ENCODE peak calls at places on chromosomes 6 and 20, in five cellular contexts. One of them, this sample, is unnamed.

GRCh38 chr6:109892451-109893435 is 85.4 kb upstream of the GPR6 start:
- DNase-seq in left ventricle myocardium inferior: no peak
- DNase-seq in astrocyte of the spinal cord: no peak
- DNase-seq in HFF-Myc: no peak
- DNase-seq in neuronal stem cell: no peak
- DNase-seq in this sample: peak

GRCh38 chr20:60569116-60569515 is 610.9 kb downstream of the CDH26 start:
- DNase-seq in left ventricle myocardium inferior: no peak
- DNase-seq in astrocyte of the spinal cord: no peak
- DNase-seq in HFF-Myc: no peak
- DNase-seq in neuronal stem cell: no peak
- DNase-seq in this sample: no peak

GRCh38 chr6:39422273-39422672 is 99.8 kb upstream of the KCNK16 start:
- DNase-seq in left ventricle myocardium inferior: peak
- DNase-seq in astrocyte of the spinal cord: no peak
- DNase-seq in HFF-Myc: no peak
- DNase-seq in neuronal stem cell: no peak
- DNase-seq in this sample: no peak

GRCh38 chr6:35038076-35038475 is 103.1 kb downstream of the TCP11 start:
- DNase-seq in left ventricle myocardium inferior: no peak
- DNase-seq in astrocyte of the spinal cord: no peak
- DNase-seq in HFF-Myc: no peak
- DNase-seq in neuronal stem cell: no peak
- DNase-seq in this sample: no peak

GRCh38 chr20:9912858-9913434 is 74.1 kb upstream of the PAK5 start:
- DNase-seq in left ventricle myocardium inferior: no peak
- DNase-seq in astrocyte of the spinal cord: peak
- DNase-seq in HFF-Myc: peak
- DNase-seq in neuronal stem cell: peak
- DNase-seq in this sample: peak

GRCh38 chr6:112310439-112311154 is 36.5 kb upstream of the RFPL4B start:
- DNase-seq in left ventricle myocardium inferior: peak
- DNase-seq in astrocyte of the spinal cord: no peak
- DNase-seq in HFF-Myc: no peak
- DNase-seq in neuronal stem cell: no peak
- DNase-seq in this sample: no peak

GRCh38 chr6:40695750-40696415 is 108.7 kb upstream of the LRFN2 start:
- DNase-seq in left ventricle myocardium inferior: no peak
- DNase-seq in astrocyte of the spinal cord: no peak
- DNase-seq in HFF-Myc: no peak
- DNase-seq in neuronal stem cell: no peak
- DNase-seq in this sample: no peak

GRCh38 chr6:150195996-150196417 is 53.2 kb downstream of the PPP1R14C start:
- DNase-seq in left ventricle myocardium inferior: no peak
- DNase-seq in astrocyte of the spinal cord: no peak
- DNase-seq in HFF-Myc: no peak
- DNase-seq in neuronal stem cell: no peak
- DNase-seq in this sample: no peak

GRCh38 chr6:45892196-45892595 is 123.5 kb downstream of the CLIC5 start:
- DNase-seq in left ventricle myocardium inferior: no peak
- DNase-seq in astrocyte of the spinal cord: no peak
- DNase-seq in HFF-Myc: no peak
- DNase-seq in neuronal stem cell: no peak
- DNase-seq in this sample: no peak
- H3K4me3 ChIP-seq in left ventricle myocardium inferior: no peak
- H3K4me3 ChIP-seq in astrocyte of the spinal cord: no peak
- H3K4me3 ChIP-seq in HFF-Myc: no peak
- H3K4me3 ChIP-seq in neuronal stem cell: no peak
- H3K4me3 ChIP-seq in this sample: no peak

DNA sequence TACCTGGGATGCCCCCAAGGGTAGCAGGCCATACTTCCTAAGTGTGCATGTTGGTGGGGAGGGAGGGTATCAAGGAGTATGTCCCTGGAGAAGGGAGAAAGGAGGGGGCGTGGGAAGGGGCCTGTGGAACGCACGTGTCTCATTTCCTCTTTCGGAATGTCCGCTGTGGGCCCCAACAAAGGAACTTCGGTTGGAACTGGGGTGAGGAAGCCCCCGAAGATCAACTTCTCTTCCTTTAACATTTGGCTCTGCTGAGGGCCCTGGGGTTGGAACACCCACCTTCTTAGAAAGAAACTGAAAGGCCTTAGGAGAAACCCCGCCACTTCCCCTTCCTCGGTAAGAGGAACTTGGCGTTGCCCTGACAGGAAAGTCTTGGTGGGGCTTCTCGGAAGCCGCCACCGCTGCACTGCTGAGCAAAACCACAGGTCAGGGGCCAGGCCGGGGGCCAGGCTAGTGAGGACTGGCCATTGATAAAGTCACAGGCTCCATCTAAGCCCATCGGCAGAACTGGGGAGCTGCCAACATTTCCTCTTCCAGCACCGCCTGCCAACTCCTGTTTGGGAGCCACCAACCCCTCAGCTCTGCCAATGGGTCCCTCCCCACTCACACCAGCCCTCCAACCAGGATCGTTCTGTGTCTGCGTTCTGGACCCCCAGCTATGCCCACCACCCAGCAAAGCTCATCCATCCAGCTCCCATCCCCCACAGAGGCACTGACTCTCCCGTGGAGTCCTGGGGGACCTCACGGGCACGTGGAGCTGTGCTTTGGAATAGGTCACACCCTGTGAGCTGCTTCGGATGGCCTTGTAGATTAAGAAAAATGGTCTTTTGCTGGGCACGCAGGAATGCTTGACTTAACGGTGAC is 44.8 kb downstream of the FGD2 start:
- DNase-seq in left ventricle myocardium inferior: peak
- DNase-seq in astrocyte of the spinal cord: no peak
- DNase-seq in HFF-Myc: no peak
- DNase-seq in neuronal stem cell: no peak
- DNase-seq in this sample: peak
- H3K4me3 ChIP-seq in left ventricle myocardium inferior: peak
- H3K4me3 ChIP-seq in astrocyte of the spinal cord: no peak
- H3K4me3 ChIP-seq in HFF-Myc: no peak
- H3K4me3 ChIP-seq in neuronal stem cell: no peak
- H3K4me3 ChIP-seq in this sample: no peak

DNA sequence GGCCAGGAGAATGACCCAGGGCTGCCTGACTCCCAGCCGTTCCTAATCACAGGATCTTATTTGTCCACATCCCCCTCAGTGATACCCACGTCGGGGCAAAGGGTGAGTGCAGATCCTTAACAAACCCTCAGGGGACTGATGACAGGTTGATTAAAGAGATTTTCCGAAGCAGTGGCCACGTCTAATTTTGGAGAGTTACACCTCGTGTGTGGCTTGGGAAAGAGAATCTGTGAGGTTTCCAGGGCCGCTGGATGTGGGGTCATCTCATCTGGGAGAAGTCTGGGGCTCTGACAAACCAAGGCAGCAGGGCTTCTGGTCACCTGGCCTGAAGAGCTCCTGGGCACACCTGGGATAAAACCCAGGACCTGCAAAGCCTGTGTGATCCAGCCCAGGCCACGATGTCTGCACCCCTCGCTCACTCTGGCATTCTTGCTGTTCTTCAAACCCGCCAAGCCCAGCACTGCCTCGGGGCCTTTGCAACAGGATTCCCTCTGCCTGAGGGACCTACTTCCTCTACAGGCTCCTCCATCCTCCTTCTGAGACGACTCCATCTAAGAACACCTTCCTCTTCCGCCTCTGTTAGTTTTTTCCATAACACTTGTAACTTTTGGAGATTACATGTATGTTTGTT is 4.7 kb downstream of the JPH2 start:
- DNase-seq in left ventricle myocardium inferior: no peak
- DNase-seq in astrocyte of the spinal cord: no peak
- DNase-seq in HFF-Myc: no peak
- DNase-seq in neuronal stem cell: no peak
- DNase-seq in this sample: no peak
- H3K4me3 ChIP-seq in left ventricle myocardium inferior: peak
- H3K4me3 ChIP-seq in astrocyte of the spinal cord: no peak
- H3K4me3 ChIP-seq in HFF-Myc: no peak
- H3K4me3 ChIP-seq in neuronal stem cell: no peak
- H3K4me3 ChIP-seq in this sample: no peak

GRCh38 chr6:47306887-47307286 is 2.8 kb downstream of the TNFRSF21 start:
- DNase-seq in left ventricle myocardium inferior: no peak
- DNase-seq in astrocyte of the spinal cord: no peak
- DNase-seq in HFF-Myc: no peak
- DNase-seq in neuronal stem cell: no peak
- DNase-seq in this sample: no peak
- H3K4me3 ChIP-seq in left ventricle myocardium inferior: peak
- H3K4me3 ChIP-seq in astrocyte of the spinal cord: no peak
- H3K4me3 ChIP-seq in HFF-Myc: peak
- H3K4me3 ChIP-seq in neuronal stem cell: no peak
- H3K4me3 ChIP-seq in this sample: no peak

DNA sequence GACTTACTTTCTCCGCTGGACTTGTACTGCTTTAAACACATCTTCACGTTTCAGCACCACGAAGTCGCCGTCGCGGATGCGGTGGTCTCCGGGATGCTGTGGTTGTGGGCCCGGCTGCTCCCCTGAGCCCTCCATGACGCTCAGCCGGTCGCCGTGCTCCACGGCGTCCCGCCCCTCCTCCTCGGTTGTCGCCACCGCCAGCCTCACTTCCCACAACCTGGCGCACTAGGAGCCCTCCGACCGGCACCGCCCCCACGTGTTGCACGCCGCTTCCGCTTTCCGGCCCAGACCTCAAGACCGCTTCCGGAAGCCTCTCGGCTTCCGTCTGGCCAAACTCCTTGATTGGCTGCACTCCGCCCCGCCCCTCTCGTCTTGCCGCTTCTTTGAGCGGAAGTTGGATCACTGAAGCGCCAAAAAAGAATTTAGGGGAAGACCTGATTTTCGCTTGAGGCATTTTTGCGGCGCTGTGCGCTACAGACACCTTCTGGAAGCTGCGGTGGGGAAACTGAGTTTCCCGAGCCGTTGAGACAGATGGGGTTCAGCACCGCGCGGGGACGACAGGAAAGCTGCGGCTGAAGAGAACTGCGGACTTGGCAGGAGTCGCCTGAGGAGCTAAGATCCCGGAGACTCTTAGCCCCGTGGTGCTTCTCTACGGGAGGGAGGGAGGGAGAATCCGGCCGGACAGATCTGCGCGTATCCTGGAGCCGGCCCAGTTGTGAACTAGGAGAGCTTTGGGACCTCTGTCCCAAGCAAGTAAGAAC is at the start of the genes MCM8 and TRMT6:
- DNase-seq in left ventricle myocardium inferior: peak
- DNase-seq in astrocyte of the spinal cord: peak
- DNase-seq in HFF-Myc: peak
- DNase-seq in neuronal stem cell: peak
- DNase-seq in this sample: peak
- H3K4me3 ChIP-seq in left ventricle myocardium inferior: peak
- H3K4me3 ChIP-seq in astrocyte of the spinal cord: peak
- H3K4me3 ChIP-seq in HFF-Myc: peak
- H3K4me3 ChIP-seq in neuronal stem cell: peak
- H3K4me3 ChIP-seq in this sample: peak

This sample was measured in body of pancreas.